ENCODE peak calls at places on chromosome 19, in four cellular contexts. K, G, J and B are unnamed samples. For H3K27me3 and H3K36me3, the result is how much of the 10 kb centered on the place peaks cover.

GRCh38 chr19:55640043-55640576 is 692 bp upstream of the ZNF580 start:
- DNase-seq in K (peak), G (no peak), J (peak), B (peak)

GRCh38 chr19:674282-675151 is 1.7 kb upstream of the FSTL3 start:
- DNase-seq in K (no peak), G (no peak), J (no peak), B (no peak)

GRCh38 chr19:35851213-35852028 is 883 bp downstream of the NPHS1 start:
- DNase-seq in K (no peak), G (no peak), J (no peak), B (no peak)

GRCh38 chr19:29299416-29300380 is 86.7 kb upstream of the UQCRFS1 start:
- DNase-seq in K (no peak), G (no peak), J (no peak), B (no peak)

GRCh38 chr19:14113762-14114414 is 3.7 kb downstream of the PRKACA start:
- DNase-seq in K (peak), G (no peak), J (no peak), B (no peak)

GRCh38 chr19:29401712-29402421 is 123.9 kb upstream of the VSTM2B start:
- DNase-seq in K (no peak), G (no peak), J (no peak), B (no peak)

GRCh38 chr19:41575998-41576397 is at the start of gene CEACAM21:
- DNase-seq in K (peak), G (no peak), J (no peak), B (peak)

GRCh38 chr19:35501684-35502083 is 11.4 kb upstream of the KRTDAP start:
- DNase-seq in K (peak), G (no peak), J (peak), B (no peak)

GRCh38 chr19:36850646-36851442 is at the start of gene ZNF345:
- DNase-seq in K (peak), G (peak), J (peak), B (peak)

GRCh38 chr19:41223431-41224234 is 4.6 kb downstream of the AXL start:
- DNase-seq in K (no peak), G (no peak), J (peak), B (no peak)

GRCh38 chr19:38596057-38596981 is 21.4 kb downstream of the MAP4K1 start:
- DNase-seq in K (peak), G (no peak), J (no peak), B (no peak)

GRCh38 chr19:3606690-3607289 is at the start of gene TBXA2R:
- DNase-seq in K (peak), G (no peak), J (peak), B (peak)

GRCh38 chr19:49556412-49557398 is 23.7 kb downstream of the NOSIP start:
- DNase-seq in K (no peak), G (no peak), J (no peak), B (no peak)

GRCh38 chr19:54133957-54134590 is 3.5 kb upstream of the CNOT3 start:
- DNase-seq in K (no peak), G (no peak), J (no peak), B (no peak)

GRCh38 chr19:13001502-13002388 is 6.5 kb downstream of the NFIX start:
- DNase-seq in K (peak), G (no peak), J (peak), B (peak)

GRCh38 chr19:912181-913079 is 589 bp downstream of the R3HDM4 start:
- DNase-seq in K (no peak), G (no peak), J (no peak), B (no peak)

GRCh38 chr19:4849019-4849418 is 17.5 kb upstream of the TICAM1 start:
- DNase-seq in K (no peak), G (no peak), J (no peak), B (no peak)

GRCh38 chr19:42122691-42123607 is 9.3 kb downstream of the POU2F2 start:
- DNase-seq in K (no peak), G (no peak), J (no peak), B (no peak)

GRCh38 chr19:10116085-10116865 is 3.4 kb downstream of the EIF3G start:
- DNase-seq in K (no peak), G (no peak), J (no peak), B (no peak)

GRCh38 chr19:10112895-10113591 is 1.6 kb downstream of the P2RY11 start:
- DNase-seq in K (peak), G (no peak), J (no peak), B (no peak)

GRCh38 chr19:45403781-45404556 is 900 bp downstream of the PPP1R13L start:
- DNase-seq in K (peak), G (no peak), J (no peak), B (no peak)

GRCh38 chr19:36916991-36917390 is 859 bp downstream of the ZNF568 start:
- DNase-seq in K (no peak), G (no peak), J (peak), B (no peak)

GRCh38 chr19:41018736-41019290 is 27.7 kb downstream of the CYP2B6 start:
- DNase-seq in K (no peak), G (no peak), J (no peak), B (no peak)

GRCh38 chr19:34880034-34880433 is 46.7 kb upstream of the ZNF30 start:
- DNase-seq in K (no peak), G (no peak), J (no peak), B (no peak)

GRCh38 chr19:38221919-38222828 is 1.8 kb downstream of the DPF1 start:
- DNase-seq in K (no peak), G (no peak), J (no peak), B (no peak)

GRCh38 chr19:48636859-48637448 is at the start of gene DBP:
- DNase-seq in K (peak), G (peak), J (no peak), B (peak)

GRCh38 chr19:13047374-13047773 is 52.1 kb downstream of the NFIX start:
- DNase-seq in K (no peak), G (no peak), J (no peak), B (no peak)

GRCh38 chr19:44539236-44539819 is 9.9 kb upstream of the CEACAM20 start:
- DNase-seq in K (no peak), G (no peak), J (no peak), B (no peak)

GRCh38 chr19:3403489-3404323 is 37.3 kb downstream of the NFIC start:
- DNase-seq in K (peak), G (no peak), J (peak), B (peak)

GRCh38 chr19:49684251-49684982 is 5.0 kb upstream of the ADM5 start:
- DNase-seq in K (no peak), G (no peak), J (no peak), B (no peak)

GRCh38 chr19:33620611-33621010 is 1.1 kb upstream of the CHST8 start:
- DNase-seq in K (no peak), G (no peak), J (no peak), B (no peak)
- H3K27me3 ChIP-seq in K (half or more), G (under half), J (under half), B (half or more)

GRCh38 chr19:6736917-6737283 is 480 bp downstream of the GPR108 start:
- DNase-seq in K (no peak), G (no peak), J (no peak), B (no peak)
- TF ChIP-seq CTCF in K (no peak), G (peak), J (no peak), B (no peak)

DNA sequence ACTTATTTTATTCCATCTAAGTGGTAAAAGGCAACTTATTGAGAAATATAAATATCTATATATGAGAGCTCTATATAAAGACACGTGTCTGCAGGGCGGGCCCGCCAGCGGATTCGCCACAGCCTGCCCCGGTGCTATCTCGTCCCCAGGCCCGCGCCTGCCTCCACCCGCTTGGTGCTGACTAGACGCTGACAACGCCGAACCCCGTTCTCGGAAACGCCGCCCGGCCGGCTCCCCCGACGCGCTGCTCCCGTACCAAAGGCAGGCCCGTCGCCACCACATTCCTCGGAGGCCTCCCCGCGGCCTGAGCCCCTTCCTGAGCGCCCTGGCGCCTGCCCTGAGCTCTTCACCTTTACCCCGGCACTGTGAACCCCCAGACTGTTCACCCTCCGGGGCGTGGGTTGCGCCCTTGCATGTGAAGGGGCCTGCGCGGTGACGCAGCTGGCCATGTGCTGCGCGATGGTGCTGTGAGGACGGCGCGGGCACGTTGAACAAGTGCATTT is 6.0 kb downstream of the PLEKHJ1 start:
- DNase-seq in K (no peak), G (no peak), J (no peak), B (no peak)
- H3K36me3 ChIP-seq in K (under half), G (under half), J (half or more), B (under half)

GRCh38 chr19:17846146-17846545 is 1.6 kb downstream of the JAK3 start:
- DNase-seq in K (peak), G (no peak), J (no peak), B (no peak)

GRCh38 chr19:17854061-17854460 is 5.6 kb upstream of the RPL18A start:
- DNase-seq in K (no peak), G (no peak), J (no peak), B (no peak)

GRCh38 chr19:17847538-17848366 is at the start of gene JAK3:
- DNase-seq in K (peak), G (no peak), J (peak), B (peak)

GRCh38 chr19:17843908-17844490 is 3.8 kb downstream of the JAK3 start:
- DNase-seq in K (no peak), G (no peak), J (no peak), B (no peak)

GRCh38 chr19:17848598-17849292 is 963 bp upstream of the JAK3 start:
- DNase-seq in K (no peak), G (no peak), J (no peak), B (no peak)
- H3K27me3 ChIP-seq in K (under half), G (under half), J (under half), B (under half)

DNA sequence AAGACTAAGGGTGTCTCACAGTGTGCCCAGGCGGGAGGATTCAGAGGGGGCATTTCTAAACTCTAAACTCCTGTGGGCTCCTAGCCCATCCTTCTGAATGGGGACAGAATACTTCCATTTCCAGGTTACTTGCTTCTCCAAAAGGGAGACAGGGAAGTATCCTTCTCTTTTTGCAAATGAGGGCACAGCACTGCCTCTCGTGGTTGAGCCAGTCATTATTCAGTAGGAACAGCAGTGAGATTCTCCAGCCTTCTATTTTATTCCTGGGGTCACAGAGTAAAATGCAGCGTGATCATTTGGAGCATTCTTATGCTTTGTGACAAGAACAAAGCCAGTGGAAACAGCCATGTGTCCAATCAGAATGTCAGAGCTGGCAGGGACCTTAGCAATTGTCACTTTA is 15.7 kb upstream of the TSHZ3 start:
- DNase-seq in K (no peak), G (no peak), J (no peak), B (no peak)
- TF ChIP-seq CTCF in K (no peak), G (no peak), J (no peak), B (no peak)